ENCODE peak calls at places on chromosomes 7 and 10, in seven cellular contexts. H is left ventricle myocardium inferior, N is aorta, C is adrenal gland, U is sigmoid colon, L is colonic mucosa, Q is body of pancreas. P is an unnamed sample. For H3K9me3, H3K27me3 and H3K4me1, the result is how much of the 10 kb centered on the place peaks cover.

GRCh38 chr7:158228986-158229385 is 358.6 kb downstream of the PTPRN2 start:
- DNase-seq in H (no peak), N (no peak), Q (no peak), U (no peak), L (no peak), C (no peak), P (no peak)

GRCh38 chr10:78852856-78853255 is 215.9 kb upstream of the ZMIZ1 start:
- DNase-seq in Q (peak), U (no peak), L (peak), H (no peak), C (peak), N (no peak), P (peak)

GRCh38 chr10:119541459-119542356 is 811 bp downstream of the RGS10 start:
- DNase-seq in U (peak), L (no peak), N (peak), Q (no peak), C (no peak), H (peak), P (no peak)

GRCh38 chr10:119250641-119251314 is 43.4 kb downstream of the GRK5 start:
- DNase-seq in U (no peak), L (no peak), N (no peak), C (no peak), H (no peak), Q (no peak), P (no peak)

GRCh38 chr7:2922271-2922691 is 78.2 kb upstream of the GNA12 start:
- DNase-seq in N (no peak), U (no peak), C (no peak), H (no peak), L (no peak), Q (no peak), P (no peak)

GRCh38 chr10:99676435-99676834 is 17.1 kb downstream of the ENTPD7 start:
- DNase-seq in H (no peak), N (no peak), U (no peak), L (no peak), C (no peak), Q (no peak), P (peak)

GRCh38 chr10:49360271-49361177 is 35.4 kb downstream of the DRGX start:
- DNase-seq in N (peak), Q (no peak), C (peak), H (peak), U (peak), L (no peak), P (no peak)

GRCh38 chr10:131923059-131923756 is 22.4 kb downstream of the PPP2R2D start:
- DNase-seq in L (no peak), H (no peak), Q (no peak), N (no peak), C (no peak), U (peak), P (no peak)

GRCh38 chr10:38228394-38228793 is 134.3 kb downstream of the ZNF37A start:
- DNase-seq in L (no peak), N (no peak), U (no peak), H (no peak), Q (no peak), C (no peak), P (no peak)
- H3K9me3 ChIP-seq in L (under half), N (under half), U (under half), H (under half), Q (under half), C (under half), P (under half)

DNA sequence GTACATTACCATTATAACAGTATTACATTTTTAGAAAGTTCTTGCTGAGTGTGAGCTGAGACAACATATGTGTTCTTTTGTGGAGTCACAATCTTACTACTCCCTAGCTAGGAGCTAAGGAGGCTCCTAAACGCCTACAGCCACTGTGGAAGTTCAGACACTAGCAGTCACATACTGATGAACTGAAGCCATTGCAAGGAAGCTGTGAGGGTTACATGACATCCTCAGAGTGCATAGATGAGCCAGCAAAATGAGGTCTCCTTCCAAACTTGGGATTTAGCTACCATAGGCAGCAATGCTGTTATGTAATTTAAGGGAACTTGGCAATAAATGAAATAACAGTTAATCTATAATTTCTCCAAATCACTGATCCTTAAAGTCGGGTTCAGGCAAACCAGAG is 10.8 kb upstream of the ST7 start:
- DNase-seq in N (no peak), C (no peak), Q (no peak), L (no peak), U (no peak), H (no peak), P (no peak)
- H3K27me3 ChIP-seq in N (under half), C (under half), Q (under half), L (under half), U (under half), H (under half), P (under half)

DNA sequence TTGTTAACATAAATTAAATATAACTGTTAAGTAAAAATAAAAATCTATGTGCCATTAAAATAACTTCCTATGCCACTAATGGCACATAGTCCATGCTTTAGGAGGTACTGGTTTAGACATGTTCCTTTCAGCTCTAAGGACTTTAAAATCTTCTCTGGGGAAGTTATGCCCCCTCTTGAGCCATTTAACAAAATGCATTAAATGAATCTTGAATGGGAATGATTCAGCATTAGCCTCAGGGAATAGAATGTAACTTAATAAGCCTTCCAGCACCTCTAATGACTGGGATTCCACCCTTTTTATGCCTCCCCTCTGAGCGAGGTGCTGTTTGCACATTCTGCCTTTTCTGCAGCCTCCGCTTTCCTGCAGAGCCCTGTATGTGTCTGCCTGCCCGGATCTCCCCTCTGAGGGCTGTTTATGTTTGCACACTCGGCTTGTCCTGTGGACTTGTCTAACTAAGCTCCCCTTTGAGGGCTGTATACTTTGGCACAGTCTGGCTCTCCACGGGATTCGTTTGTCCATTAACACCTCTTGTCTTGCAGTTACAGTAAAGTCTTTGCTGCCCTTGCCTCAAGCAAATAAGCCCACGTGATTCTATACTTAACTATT is 108.4 kb upstream of the HPS1 start:
- DNase-seq in Q (no peak), N (no peak), L (no peak), U (no peak), C (no peak), H (no peak), P (no peak)
- H3K4me1 ChIP-seq in Q (under half), N (under half), L (under half), U (under half), C (under half), H (under half), P (under half)

GRCh38 chr10:38094923-38095574 is 912 bp downstream of the ZNF37A start:
- DNase-seq in L (peak), Q (no peak), C (no peak), N (no peak), H (no peak), U (no peak), P (no peak)
- H3K9me3 ChIP-seq in L (under half), Q (under half), C (under half), N (under half), H (under half), U (under half), P (under half)

GRCh38 chr7:35252584-35252983 is 1.3 kb downstream of the TBX20 start:
- DNase-seq in N (no peak), L (no peak), C (no peak), Q (no peak), U (no peak), H (no peak), P (no peak)
- H3K27me3 ChIP-seq in N (under half), L (half or more), C (half or more), Q (under half), U (half or more), H (half or more), P (under half)

DNA sequence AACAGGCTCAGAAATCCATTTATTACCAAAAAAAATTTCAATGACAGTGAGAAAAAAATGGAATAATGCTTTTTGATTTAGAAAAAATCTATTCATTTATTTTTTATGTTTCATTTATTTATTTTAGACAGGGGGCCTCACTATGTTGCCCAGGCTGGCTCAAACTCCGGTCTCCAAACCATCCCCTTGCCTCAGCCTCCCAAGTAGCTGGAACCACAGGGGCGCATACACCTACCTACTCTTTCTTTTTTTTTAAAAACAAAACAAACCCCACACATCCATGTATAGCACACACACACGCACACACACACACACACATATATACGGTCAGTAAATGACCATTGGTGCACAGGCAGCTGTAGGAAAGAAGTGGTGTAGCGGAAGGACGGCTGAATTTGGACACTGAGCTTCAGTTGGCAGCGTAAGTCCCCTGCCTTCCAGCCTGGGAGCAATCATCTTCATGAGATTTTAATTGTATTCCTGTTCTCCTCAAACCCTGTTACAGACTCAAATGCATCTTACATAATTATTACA is 28.8 kb downstream of the ARL4A start:
- DNase-seq in L (no peak), Q (no peak), N (no peak), C (no peak), U (no peak), H (no peak), P (no peak)
- H3K4me1 ChIP-seq in L (under half), Q (under half), N (under half), C (under half), U (under half), H (half or more), P (under half)

P was measured in small intestine.